ENCODE peak calls at places on chromosomes 5 and 9, in five cellular contexts. One of them, this sample, is unnamed.

GRCh38 chr5:39721394-39721793 is 296.6 kb upstream of the DAB2 start:
- ATAC-seq in sciatic nerve: peak; percentile 38
- ATAC-seq in right cardiac atrium: peak; percentile 48
- ATAC-seq in gastroesophageal sphincter: no peak
- ATAC-seq in mucosa of descending colon: no peak
- ATAC-seq in this sample: no peak

GRCh38 chr9:14752271-14752670 is 29.7 kb upstream of the CER1 start:
- ATAC-seq in sciatic nerve: no peak
- ATAC-seq in mucosa of descending colon: no peak
- ATAC-seq in right cardiac atrium: peak; percentile 57
- ATAC-seq in gastroesophageal sphincter: no peak
- ATAC-seq in this sample: no peak

GRCh38 chr9:125805057-125805456 is 57.9 kb downstream of the PBX3 start:
- ATAC-seq in gastroesophageal sphincter: no peak
- ATAC-seq in mucosa of descending colon: no peak
- ATAC-seq in right cardiac atrium: peak; percentile 92
- ATAC-seq in sciatic nerve: no peak
- ATAC-seq in this sample: no peak

GRCh38 chr9:6007770-6008168 is 7.7 kb downstream of the RANBP6 start:
- ATAC-seq in right cardiac atrium: peak; percentile 89
- ATAC-seq in mucosa of descending colon: peak; percentile 84
- ATAC-seq in gastroesophageal sphincter: peak; percentile 85
- ATAC-seq in sciatic nerve: peak; percentile 77
- ATAC-seq in this sample: peak; percentile 83

GRCh38 chr5:7805379-7805778 is 45.6 kb downstream of the CFAP90 start:
- ATAC-seq in mucosa of descending colon: no peak
- ATAC-seq in sciatic nerve: no peak
- ATAC-seq in gastroesophageal sphincter: no peak
- ATAC-seq in right cardiac atrium: no peak
- ATAC-seq in this sample: no peak

GRCh38 chr9:72271617-72272478 is 93.2 kb downstream of the ZFAND5 start:
- ATAC-seq in gastroesophageal sphincter: no peak
- ATAC-seq in right cardiac atrium: no peak
- ATAC-seq in sciatic nerve: peak; percentile 62
- ATAC-seq in mucosa of descending colon: peak; percentile 72
- ATAC-seq in this sample: peak; percentile 48

GRCh38 chr9:86341007-86341491 is 13.2 kb downstream of the TUT7 start:
- ATAC-seq in sciatic nerve: no peak
- ATAC-seq in right cardiac atrium: no peak
- ATAC-seq in gastroesophageal sphincter: no peak
- ATAC-seq in mucosa of descending colon: no peak
- ATAC-seq in this sample: no peak

GRCh38 chr5:124461857-124462423 is 284.5 kb downstream of the ZNF608 start:
- ATAC-seq in right cardiac atrium: peak; percentile 22
- ATAC-seq in sciatic nerve: no peak
- ATAC-seq in mucosa of descending colon: no peak
- ATAC-seq in gastroesophageal sphincter: no peak
- ATAC-seq in this sample: no peak

GRCh38 chr9:82140471-82140870 is 151.9 kb downstream of the SPATA31D1 start:
- ATAC-seq in right cardiac atrium: no peak
- ATAC-seq in gastroesophageal sphincter: no peak
- ATAC-seq in sciatic nerve: no peak
- ATAC-seq in mucosa of descending colon: no peak
- ATAC-seq in this sample: peak; percentile 98

GRCh38 chr5:57816108-57816507 is 333.5 kb upstream of the ACTBL2 start:
- ATAC-seq in gastroesophageal sphincter: no peak
- ATAC-seq in mucosa of descending colon: no peak
- ATAC-seq in right cardiac atrium: peak; percentile 65
- ATAC-seq in sciatic nerve: peak; percentile 71
- ATAC-seq in this sample: peak; percentile 83

GRCh38 chr9:92781902-92782301 is 17.3 kb upstream of the BICD2 start:
- ATAC-seq in gastroesophageal sphincter: no peak
- ATAC-seq in mucosa of descending colon: no peak
- ATAC-seq in right cardiac atrium: no peak
- ATAC-seq in sciatic nerve: no peak
- ATAC-seq in this sample: peak; percentile 97

GRCh38 chr5:35319231-35320002 is 89.1 kb upstream of the PRLR start:
- ATAC-seq in gastroesophageal sphincter: no peak
- ATAC-seq in sciatic nerve: peak; percentile 62
- ATAC-seq in mucosa of descending colon: peak; percentile 62
- ATAC-seq in right cardiac atrium: no peak
- ATAC-seq in this sample: peak; percentile 53

GRCh38 chr5:5105531-5105930 is 34.6 kb upstream of the ADAMTS16 start:
- ATAC-seq in sciatic nerve: no peak
- ATAC-seq in right cardiac atrium: no peak
- ATAC-seq in mucosa of descending colon: no peak
- ATAC-seq in gastroesophageal sphincter: no peak
- ATAC-seq in this sample: no peak

GRCh38 chr9:92897323-92897722 is 19.5 kb upstream of the ZNF484 start:
- ATAC-seq in right cardiac atrium: no peak
- ATAC-seq in mucosa of descending colon: no peak
- ATAC-seq in sciatic nerve: no peak
- ATAC-seq in gastroesophageal sphincter: no peak
- ATAC-seq in this sample: no peak

GRCh38 chr9:95343725-95344287 is 26.3 kb upstream of the FANCC start:
- ATAC-seq in gastroesophageal sphincter: no peak
- ATAC-seq in right cardiac atrium: no peak
- ATAC-seq in sciatic nerve: no peak
- ATAC-seq in mucosa of descending colon: no peak
- ATAC-seq in this sample: no peak

GRCh38 chr5:168683247-168683926 is 104.2 kb upstream of the PANK3 start:
- ATAC-seq in gastroesophageal sphincter: no peak
- ATAC-seq in mucosa of descending colon: peak; percentile 48
- ATAC-seq in sciatic nerve: no peak
- ATAC-seq in right cardiac atrium: no peak
- ATAC-seq in this sample: no peak

GRCh38 chr9:77215874-77216273 is 38.5 kb downstream of the VPS13A start:
- ATAC-seq in right cardiac atrium: peak; percentile 52
- ATAC-seq in sciatic nerve: no peak
- ATAC-seq in gastroesophageal sphincter: no peak
- ATAC-seq in mucosa of descending colon: no peak
- ATAC-seq in this sample: no peak

GRCh38 chr9:4832786-4833579 is 40.2 kb downstream of the RCL1 start:
- ATAC-seq in right cardiac atrium: no peak
- ATAC-seq in mucosa of descending colon: peak; percentile 62
- ATAC-seq in sciatic nerve: no peak
- ATAC-seq in gastroesophageal sphincter: no peak
- ATAC-seq in this sample: peak; percentile 81

GRCh38 chr9:6234014-6234413 is 18.4 kb downstream of the IL33 start:
- ATAC-seq in sciatic nerve: no peak
- ATAC-seq in gastroesophageal sphincter: no peak
- ATAC-seq in right cardiac atrium: no peak
- ATAC-seq in mucosa of descending colon: no peak
- ATAC-seq in this sample: no peak

GRCh38 chr5:143354025-143354424 is 49.5 kb downstream of the NR3C1 start:
- ATAC-seq in gastroesophageal sphincter: no peak
- ATAC-seq in mucosa of descending colon: no peak
- ATAC-seq in sciatic nerve: no peak
- ATAC-seq in right cardiac atrium: no peak
- ATAC-seq in this sample: no peak

GRCh38 chr9:105444130-105444529 is 3.7 kb upstream of the FSD1L start:
- ATAC-seq in mucosa of descending colon: no peak
- ATAC-seq in right cardiac atrium: no peak
- ATAC-seq in gastroesophageal sphincter: no peak
- ATAC-seq in sciatic nerve: no peak
- ATAC-seq in this sample: peak; percentile 81

GRCh38 chr9:87547665-87548064 is 50.0 kb downstream of the DAPK1 start:
- ATAC-seq in mucosa of descending colon: peak; percentile 79
- ATAC-seq in sciatic nerve: no peak
- ATAC-seq in gastroesophageal sphincter: no peak
- ATAC-seq in right cardiac atrium: peak; percentile 16
- ATAC-seq in this sample: peak; percentile 96

GRCh38 chr5:73751254-73751914 is 125.4 kb downstream of the ARHGEF28 start:
- ATAC-seq in sciatic nerve: no peak
- ATAC-seq in mucosa of descending colon: no peak
- ATAC-seq in gastroesophageal sphincter: no peak
- ATAC-seq in right cardiac atrium: no peak
- ATAC-seq in this sample: no peak

GRCh38 chr9:134936021-134936761 is 18.5 kb upstream of the FCN1 start:
- ATAC-seq in sciatic nerve: no peak
- ATAC-seq in right cardiac atrium: no peak
- ATAC-seq in gastroesophageal sphincter: no peak
- ATAC-seq in mucosa of descending colon: no peak
- ATAC-seq in this sample: no peak